ENCODE peak calls at places on chromosomes 2 and 18, in five cellular contexts. One of them, this sample, is unnamed.

GRCh38 chr18:36546876-36547275 is 249.4 kb downstream of the FHOD3 start:
- DNase-seq in tibial artery: no peak
- DNase-seq in adrenal gland: no peak
- DNase-seq in cardiac muscle cell: no peak
- DNase-seq in H1: no peak
- DNase-seq in this sample: no peak

GRCh38 chr18:46702399-46702798 is 45.4 kb upstream of the LOXHD1 start:
- DNase-seq in adrenal gland: no peak
- DNase-seq in H1: no peak
- DNase-seq in cardiac muscle cell: no peak
- DNase-seq in tibial artery: no peak
- DNase-seq in this sample: no peak

GRCh38 chr2:39571197-39571731 is 94.5 kb upstream of the TMEM178A start:
- DNase-seq in adrenal gland: peak; percentile 81
- DNase-seq in tibial artery: no peak
- DNase-seq in cardiac muscle cell: peak; percentile 26
- DNase-seq in H1: no peak
- DNase-seq in this sample: no peak

GRCh38 chr2:160928854-160929301 is 231.3 kb upstream of the TANK start:
- DNase-seq in cardiac muscle cell: no peak
- DNase-seq in adrenal gland: no peak
- DNase-seq in H1: no peak
- DNase-seq in tibial artery: no peak
- DNase-seq in this sample: no peak

GRCh38 chr2:145777914-145778313 is 1258.0 kb upstream of the ZEB2 start:
- DNase-seq in adrenal gland: no peak
- DNase-seq in cardiac muscle cell: no peak
- DNase-seq in tibial artery: no peak
- DNase-seq in H1: no peak
- DNase-seq in this sample: no peak

GRCh38 chr2:231359484-231359883 is 36.0 kb upstream of the B3GNT7 start:
- DNase-seq in tibial artery: peak; percentile 41
- DNase-seq in cardiac muscle cell: no peak
- DNase-seq in adrenal gland: no peak
- DNase-seq in H1: no peak
- DNase-seq in this sample: no peak

GRCh38 chr18:8507881-8508280 is 101.4 kb upstream of the RAB12 start:
- DNase-seq in cardiac muscle cell: no peak
- DNase-seq in adrenal gland: no peak
- DNase-seq in H1: no peak
- DNase-seq in tibial artery: no peak
- DNase-seq in this sample: no peak

GRCh38 chr18:75132471-75132870 is 76.5 kb downstream of the PTGR3 start:
- DNase-seq in cardiac muscle cell: no peak
- DNase-seq in adrenal gland: no peak
- DNase-seq in H1: peak; percentile 33
- DNase-seq in tibial artery: peak; percentile 32
- DNase-seq in this sample: no peak

GRCh38 chr2:48532824-48533223 is 2.9 kb downstream of the STON1 start:
- DNase-seq in adrenal gland: no peak
- DNase-seq in H1: no peak
- DNase-seq in cardiac muscle cell: no peak
- DNase-seq in tibial artery: no peak
- DNase-seq in this sample: no peak

GRCh38 chr2:156343940-156344301 is 11.4 kb upstream of the NR4A2 start:
- DNase-seq in adrenal gland: no peak
- DNase-seq in tibial artery: no peak
- DNase-seq in H1: no peak
- DNase-seq in cardiac muscle cell: no peak
- DNase-seq in this sample: no peak

GRCh38 chr2:197889041-197889440 is 84.6 kb downstream of the PLCL1 start:
- DNase-seq in adrenal gland: peak; percentile 13
- DNase-seq in H1: no peak
- DNase-seq in tibial artery: no peak
- DNase-seq in cardiac muscle cell: no peak
- DNase-seq in this sample: no peak

GRCh38 chr2:61023670-61024069 is 5.6 kb upstream of the PUS10 start:
- DNase-seq in tibial artery: no peak
- DNase-seq in H1: no peak
- DNase-seq in cardiac muscle cell: no peak
- DNase-seq in adrenal gland: no peak
- DNase-seq in this sample: no peak

GRCh38 chr2:71462641-71463341 is 9.4 kb downstream of the DYSF start:
- DNase-seq in cardiac muscle cell: no peak
- DNase-seq in tibial artery: no peak
- DNase-seq in adrenal gland: no peak
- DNase-seq in H1: peak; percentile 44
- DNase-seq in this sample: no peak

GRCh38 chr2:109214651-109215371 is 85.8 kb downstream of the SH3RF3 start:
- DNase-seq in cardiac muscle cell: no peak
- DNase-seq in H1: no peak
- DNase-seq in adrenal gland: peak; percentile 61
- DNase-seq in tibial artery: no peak
- DNase-seq in this sample: no peak

GRCh38 chr2:148936857-148937450 is 61.9 kb downstream of the KIF5C start:
- DNase-seq in tibial artery: no peak
- DNase-seq in H1: no peak
- DNase-seq in adrenal gland: no peak
- DNase-seq in cardiac muscle cell: no peak
- DNase-seq in this sample: no peak

GRCh38 chr2:204289066-204289465 is 256.2 kb upstream of the PARD3B start:
- DNase-seq in cardiac muscle cell: no peak
- DNase-seq in adrenal gland: no peak
- DNase-seq in H1: no peak
- DNase-seq in tibial artery: no peak
- DNase-seq in this sample: no peak

GRCh38 chr2:206693399-206694137 is 24.6 kb downstream of the DYTN start:
- DNase-seq in cardiac muscle cell: peak; percentile 77
- DNase-seq in adrenal gland: peak; percentile 31
- DNase-seq in tibial artery: no peak
- DNase-seq in H1: peak; percentile 50
- DNase-seq in this sample: peak; percentile 49

GRCh38 chr2:37389984-37390765 is 45.7 kb downstream of the QPCT start:
- DNase-seq in H1: peak; percentile 44
- DNase-seq in adrenal gland: no peak
- DNase-seq in tibial artery: no peak
- DNase-seq in cardiac muscle cell: no peak
- DNase-seq in this sample: peak; percentile 65

GRCh38 chr18:74005320-74006110 is 142.1 kb downstream of the FBXO15 start:
- DNase-seq in H1: no peak
- DNase-seq in tibial artery: no peak
- DNase-seq in cardiac muscle cell: no peak
- DNase-seq in adrenal gland: no peak
- DNase-seq in this sample: no peak

GRCh38 chr2:120915670-120916069 is 180.0 kb downstream of the GLI2 start:
- DNase-seq in adrenal gland: no peak
- DNase-seq in cardiac muscle cell: no peak
- DNase-seq in H1: no peak
- DNase-seq in tibial artery: no peak
- DNase-seq in this sample: no peak

GRCh38 chr2:237412646-237413292 is 1.2 kb downstream of the COL6A3 start:
- DNase-seq in H1: no peak
- DNase-seq in tibial artery: peak; percentile 79
- DNase-seq in cardiac muscle cell: no peak
- DNase-seq in adrenal gland: no peak
- DNase-seq in this sample: no peak

GRCh38 chr2:113203901-113204519 is 30.2 kb downstream of the PSD4 start:
- DNase-seq in adrenal gland: peak; percentile 85
- DNase-seq in cardiac muscle cell: peak; percentile 83
- DNase-seq in tibial artery: peak; percentile 80
- DNase-seq in H1: peak; percentile 91
- DNase-seq in this sample: peak; percentile 76

GRCh38 chr2:235618039-235618438 is 124.2 kb downstream of the AGAP1 start:
- DNase-seq in tibial artery: no peak
- DNase-seq in adrenal gland: no peak
- DNase-seq in H1: no peak
- DNase-seq in cardiac muscle cell: no peak
- DNase-seq in this sample: no peak

GRCh38 chr18:79294235-79294634 is 101.5 kb upstream of the NFATC1 start:
- DNase-seq in H1: no peak
- DNase-seq in adrenal gland: no peak
- DNase-seq in cardiac muscle cell: no peak
- DNase-seq in tibial artery: no peak
- DNase-seq in this sample: no peak

GRCh38 chr2:223941579-223942277 is 3.4 kb downstream of the WDFY1 start:
- DNase-seq in cardiac muscle cell: no peak
- DNase-seq in H1: no peak
- DNase-seq in adrenal gland: peak; percentile 42
- DNase-seq in tibial artery: no peak
- DNase-seq in this sample: peak; percentile 69

GRCh38 chr18:22946841-22947240 is 13.7 kb downstream of the RBBP8 start:
- DNase-seq in adrenal gland: no peak
- DNase-seq in tibial artery: no peak
- DNase-seq in H1: no peak
- DNase-seq in cardiac muscle cell: no peak
- DNase-seq in this sample: no peak

GRCh38 chr2:190655113-190655512 is 6.2 kb downstream of the NAB1 start:
- DNase-seq in cardiac muscle cell: no peak
- DNase-seq in H1: no peak
- DNase-seq in adrenal gland: peak; percentile 60
- DNase-seq in tibial artery: no peak
- DNase-seq in this sample: no peak

GRCh38 chr2:190656301-190656700 is 7.4 kb downstream of the NAB1 start:
- DNase-seq in tibial artery: no peak
- DNase-seq in cardiac muscle cell: no peak
- DNase-seq in adrenal gland: no peak
- DNase-seq in H1: no peak
- DNase-seq in this sample: no peak

GRCh38 chr2:190657474-190658252 is 8.8 kb downstream of the NAB1 start:
- DNase-seq in tibial artery: no peak
- DNase-seq in adrenal gland: no peak
- DNase-seq in cardiac muscle cell: no peak
- DNase-seq in H1: no peak
- DNase-seq in this sample: no peak

GRCh38 chr2:190653931-190654330 is 5.0 kb downstream of the NAB1 start:
- DNase-seq in cardiac muscle cell: no peak
- DNase-seq in H1: no peak
- DNase-seq in adrenal gland: no peak
- DNase-seq in tibial artery: no peak
- DNase-seq in this sample: no peak

GRCh38 chr2:190655570-190655969 is 6.7 kb downstream of the NAB1 start:
- DNase-seq in tibial artery: no peak
- DNase-seq in cardiac muscle cell: no peak
- DNase-seq in adrenal gland: no peak
- DNase-seq in H1: no peak
- DNase-seq in this sample: no peak
- H3K4me1 ChIP-seq in tibial artery: peaks cover 32% of the 10 kb centered on the region
- H3K4me1 ChIP-seq in cardiac muscle cell: peaks cover 10% of the 10 kb centered on the region
- H3K4me1 ChIP-seq in adrenal gland: peaks cover 12% of the 10 kb centered on the region
- H3K4me1 ChIP-seq in H1: peaks cover 12% of the 10 kb centered on the region
- H3K4me1 ChIP-seq in this sample: no peaks in the 10 kb centered on the region

GRCh38 chr2:135817466-135817865 is 19.5 kb downstream of the LCT start:
- DNase-seq in tibial artery: no peak
- DNase-seq in adrenal gland: no peak
- DNase-seq in H1: no peak
- DNase-seq in cardiac muscle cell: no peak
- DNase-seq in this sample: no peak

GRCh38 chr2:135820003-135820618 is 16.9 kb downstream of the LCT start:
- DNase-seq in H1: no peak
- DNase-seq in cardiac muscle cell: no peak
- DNase-seq in tibial artery: no peak
- DNase-seq in adrenal gland: no peak
- DNase-seq in this sample: no peak

GRCh38 chr2:135817946-135818345 is 19.0 kb downstream of the LCT start:
- DNase-seq in cardiac muscle cell: no peak
- DNase-seq in H1: no peak
- DNase-seq in tibial artery: no peak
- DNase-seq in adrenal gland: no peak
- DNase-seq in this sample: no peak

GRCh38 chr2:135821190-135821589 is 15.8 kb downstream of the LCT start:
- DNase-seq in cardiac muscle cell: no peak
- DNase-seq in H1: no peak
- DNase-seq in tibial artery: no peak
- DNase-seq in adrenal gland: no peak
- DNase-seq in this sample: no peak

DNA sequence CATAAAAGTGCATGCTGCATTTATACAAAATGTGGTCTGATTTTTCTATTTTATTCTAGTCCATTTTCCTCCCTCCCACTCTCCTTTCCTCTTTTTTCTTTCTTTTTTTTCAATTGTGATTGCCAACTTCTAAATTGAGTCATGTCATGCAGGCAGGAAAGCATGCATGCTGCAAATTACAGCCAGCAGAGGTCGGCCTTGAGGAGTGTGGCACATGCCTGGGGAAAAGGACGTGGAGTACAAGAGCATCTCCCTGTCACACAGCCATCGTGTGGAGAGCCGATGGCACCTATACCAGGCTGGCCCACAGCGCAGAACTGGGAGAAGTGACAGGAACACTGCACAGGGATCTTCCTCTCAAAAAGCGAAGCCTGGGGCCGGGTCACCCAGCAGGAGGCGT is 17.8 kb downstream of the LCT start:
- DNase-seq in H1: peak; percentile 69
- DNase-seq in adrenal gland: peak; percentile 8
- DNase-seq in tibial artery: no peak
- DNase-seq in cardiac muscle cell: no peak
- DNase-seq in this sample: no peak
- H3K27ac ChIP-seq in H1: no peak overlapping the region
- H3K27ac ChIP-seq in adrenal gland: no peak overlapping the region
- H3K27ac ChIP-seq in tibial artery: no peak overlapping the region
- H3K27ac ChIP-seq in cardiac muscle cell: no peak overlapping the region
- H3K27ac ChIP-seq in this sample: no peak overlapping the region

GRCh38 chr2:190396264-190396663 is 11.9 kb upstream of the MFSD6 start:
- DNase-seq in H1: no peak
- DNase-seq in adrenal gland: no peak
- DNase-seq in tibial artery: no peak
- DNase-seq in cardiac muscle cell: no peak
- DNase-seq in this sample: no peak
- H3K9me3 ChIP-seq in H1: no peaks in the 10 kb centered on the region
- H3K9me3 ChIP-seq in adrenal gland: no peaks in the 10 kb centered on the region
- H3K9me3 ChIP-seq in tibial artery: no peaks in the 10 kb centered on the region
- H3K9me3 ChIP-seq in cardiac muscle cell: no peaks in the 10 kb centered on the region
- H3K9me3 ChIP-seq in this sample: no peaks in the 10 kb centered on the region

DNA sequence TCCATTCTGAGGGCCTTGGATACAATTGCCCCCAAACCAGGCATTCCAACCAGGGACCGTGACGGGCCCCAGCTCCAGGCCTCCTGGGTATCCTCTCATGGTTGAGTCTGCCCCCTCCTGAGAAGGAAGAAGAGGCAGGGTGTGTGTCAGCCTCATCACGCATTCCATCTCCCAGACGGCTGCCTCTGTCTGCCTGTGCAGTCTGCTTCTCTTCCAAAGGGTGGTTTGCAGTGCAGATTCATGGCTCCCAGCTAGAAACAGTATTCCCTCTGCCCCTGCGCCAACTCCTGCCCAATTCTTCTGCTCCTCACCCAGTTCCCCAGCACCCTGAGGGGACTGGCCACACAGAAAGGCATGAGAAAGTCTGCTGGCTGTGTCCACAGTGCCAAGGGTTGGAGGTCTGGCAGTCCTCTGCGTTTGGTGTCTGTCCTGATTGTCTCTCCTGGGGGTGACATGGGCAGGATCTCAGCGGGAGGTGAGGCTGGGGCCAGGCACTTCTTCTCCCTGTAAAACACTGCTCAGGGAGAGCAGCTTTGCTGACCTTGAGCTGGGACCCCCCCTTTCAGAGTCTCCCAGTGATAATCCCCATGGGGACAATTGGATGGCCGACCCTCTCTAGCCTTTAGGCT is 163.1 kb downstream of the SMAD7 start:
- DNase-seq in tibial artery: peak; percentile 53
- DNase-seq in H1: no peak
- DNase-seq in cardiac muscle cell: no peak
- DNase-seq in adrenal gland: no peak
- DNase-seq in this sample: no peak
- H3K4me1 ChIP-seq in tibial artery: peaks cover 55% of the 10 kb centered on the region
- H3K4me1 ChIP-seq in H1: no peaks in the 10 kb centered on the region
- H3K4me1 ChIP-seq in cardiac muscle cell: peaks cover 38% of the 10 kb centered on the region
- H3K4me1 ChIP-seq in adrenal gland: no peaks in the 10 kb centered on the region
- H3K4me1 ChIP-seq in this sample: peaks cover 1% of the 10 kb centered on the region